ENCODE peak calls at places on chromosomes 12 and 14, in nine cellular contexts. O is Panc1, L is transverse colon, S is GM12878, P is endothelial cell of umbilical vein, T is GM23338, F is K562, K is H1, A is breast epithelium. E is an unnamed sample. For H3K4me1, the result is how much of the 10 kb centered on the place peaks cover.

GRCh38 chr12:43540474-43540873 is 11.5 kb downstream of the ADAMTS20 start:
- DNase-seq in O (no peak), L (no peak), S (no peak), P (no peak), T (no peak), F (no peak), K (no peak), A (no peak), E (no peak)

GRCh38 chr12:77099799-77100198 is 34.4 kb upstream of the E2F7 start:
- DNase-seq in O (no peak), L (no peak), S (no peak), P (no peak), T (no peak), F (no peak), K (no peak), A (no peak), E (no peak)

GRCh38 chr14:69281450-69282169 is 21.7 kb downstream of the GALNT16 start:
- DNase-seq in O (no peak), L (no peak), S (no peak), P (no peak), T (no peak), F (no peak), K (no peak), A (no peak), E (no peak)

GRCh38 chr12:92063641-92064040 is 82.0 kb downstream of the BTG1 start:
- DNase-seq in O (no peak), L (no peak), S (no peak), P (no peak), T (no peak), F (no peak), K (no peak), A (no peak), E (no peak)

GRCh38 chr14:68794856-68795601 is 2.2 kb upstream of the ZFP36L1 start:
- DNase-seq in O (no peak), L (peak), S (no peak), P (peak), T (peak), F (peak), K (no peak), A (no peak), E (peak)

GRCh38 chr12:8088574-8088973 is 6.5 kb downstream of the NECAP1 start:
- DNase-seq in O (no peak), L (peak), S (no peak), P (no peak), T (no peak), F (no peak), K (no peak), A (no peak), E (no peak)

GRCh38 chr14:77024171-77024627 is 4.3 kb downstream of the IRF2BPL start:
- DNase-seq in O (no peak), L (peak), S (no peak), P (no peak), T (peak), F (peak), K (no peak), A (no peak), E (no peak)

GRCh38 chr12:51846911-51847829 is 1.3 kb downstream of the FIGNL2 start:
- DNase-seq in O (no peak), L (peak), S (no peak), P (peak), T (peak), F (peak), K (no peak), A (no peak), E (peak)

GRCh38 chr12:3420693-3421092 is 70.3 kb upstream of the PRMT8 start:
- DNase-seq in O (no peak), L (no peak), S (no peak), P (no peak), T (peak), F (no peak), K (no peak), A (no peak), E (no peak)

GRCh38 chr14:60945984-60946383 is 34.9 kb downstream of the TRMT5 start:
- DNase-seq in O (no peak), L (no peak), S (no peak), P (no peak), T (no peak), F (no peak), K (no peak), A (no peak), E (no peak)

GRCh38 chr14:91924871-91925726 is 22.4 kb downstream of the FBLN5 start:
- DNase-seq in O (no peak), L (no peak), S (no peak), P (no peak), T (peak), F (no peak), K (no peak), A (no peak), E (no peak)

GRCh38 chr12:130646690-130647089 is 69.4 kb downstream of the RIMBP2 start:
- DNase-seq in O (no peak), L (no peak), S (no peak), P (no peak), T (no peak), F (no peak), K (no peak), A (no peak), E (no peak)

GRCh38 chr12:104180389-104180788 is 35.2 kb upstream of the TXNRD1 start:
- DNase-seq in O (no peak), L (no peak), S (no peak), P (no peak), T (no peak), F (no peak), K (no peak), A (no peak), E (no peak)

GRCh38 chr12:3078086-3078820 is 1.1 kb downstream of the TSPAN9 start:
- DNase-seq in O (no peak), L (no peak), S (no peak), P (peak), T (peak), F (peak), K (no peak), A (no peak), E (no peak)

GRCh38 chr12:26205946-26206345 is 10.6 kb downstream of the SSPN start:
- DNase-seq in O (no peak), L (no peak), S (no peak), P (no peak), T (no peak), F (no peak), K (no peak), A (no peak), E (no peak)

GRCh38 chr12:76025601-76026575 is 5.7 kb downstream of the PHLDA1 start:
- DNase-seq in O (no peak), L (no peak), S (no peak), P (peak), T (no peak), F (no peak), K (no peak), A (no peak), E (no peak)

GRCh38 chr12:132611620-132612019 is 1.2 kb upstream of the LRCOL1 start:
- DNase-seq in O (no peak), L (no peak), S (no peak), P (no peak), T (no peak), F (no peak), K (no peak), A (no peak), E (no peak)

GRCh38 chr12:32502693-32503510 is 103.5 kb downstream of the FGD4 start:
- DNase-seq in O (no peak), L (no peak), S (no peak), P (peak), T (peak), F (no peak), K (no peak), A (no peak), E (no peak)

GRCh38 chr12:28177461-28177860 is 12.8 kb upstream of the CCDC91 start:
- DNase-seq in O (no peak), L (no peak), S (no peak), P (no peak), T (no peak), F (no peak), K (no peak), A (no peak), E (no peak)

GRCh38 chr12:97602315-97602714 is 139.7 kb downstream of the RMST start:
- DNase-seq in O (no peak), L (no peak), S (no peak), P (no peak), T (no peak), F (no peak), K (no peak), A (no peak), E (no peak)

GRCh38 chr14:102323102-102323501 is 3.6 kb downstream of the ZNF839 start:
- DNase-seq in O (peak), L (peak), S (no peak), P (peak), T (peak), F (no peak), K (no peak), A (peak), E (peak)

GRCh38 chr12:63869656-63870055 is 25.2 kb downstream of the SRGAP1 start:
- DNase-seq in O (no peak), L (no peak), S (no peak), P (no peak), T (no peak), F (no peak), K (no peak), A (no peak), E (no peak)

GRCh38 chr12:25625146-25625545 is 72.1 kb upstream of the LMNTD1 start:
- DNase-seq in O (no peak), L (no peak), S (no peak), P (no peak), T (no peak), F (no peak), K (no peak), A (no peak), E (no peak)

GRCh38 chr12:99413751-99414150 is 233.8 kb upstream of the GARIN6 start:
- DNase-seq in O (no peak), L (no peak), S (no peak), P (no peak), T (no peak), F (no peak), K (no peak), A (no peak), E (no peak)

GRCh38 chr14:61730756-61731373 is 31.4 kb upstream of the SNAPC1 start:
- DNase-seq in O (no peak), L (no peak), S (no peak), P (peak), T (no peak), F (no peak), K (no peak), A (no peak), E (no peak)

GRCh38 chr12:123269395-123269892 is 2.2 kb downstream of the CDK2AP1 start:
- DNase-seq in O (no peak), L (peak), S (no peak), P (peak), T (peak), F (peak), K (no peak), A (peak), E (peak)

GRCh38 chr12:52879394-52880351 is 25.2 kb downstream of the KRT8 start:
- DNase-seq in O (peak), L (peak), S (no peak), P (peak), T (peak), F (peak), K (no peak), A (peak), E (peak)

GRCh38 chr14:92945959-92946846 is 23.3 kb downstream of the CHGA start:
- DNase-seq in O (peak), L (peak), S (no peak), P (peak), T (no peak), F (no peak), K (no peak), A (peak), E (peak)

GRCh38 chr12:71684081-71684480 is 1.8 kb upstream of the TMEM19 start:
- DNase-seq in O (no peak), L (no peak), S (no peak), P (no peak), T (peak), F (no peak), K (no peak), A (no peak), E (no peak)

GRCh38 chr14:56064513-56064912 is 53.7 kb upstream of the PELI2 start:
- DNase-seq in O (no peak), L (no peak), S (no peak), P (no peak), T (no peak), F (no peak), K (no peak), A (no peak), E (no peak)

GRCh38 chr12:53252349-53252916 is 15.7 kb upstream of the ESPL1 start:
- DNase-seq in O (no peak), L (peak), S (no peak), P (no peak), T (no peak), F (peak), K (no peak), A (peak), E (no peak)

GRCh38 chr12:84698576-84699333 is 213.8 kb downstream of the SLC6A15 start:
- DNase-seq in O (no peak), L (peak), S (no peak), P (no peak), T (no peak), F (no peak), K (no peak), A (no peak), E (no peak)

GRCh38 chr14:77143071-77143470 is 1.5 kb upstream of the ZDHHC22 start:
- DNase-seq in O (no peak), L (no peak), S (no peak), P (no peak), T (no peak), F (no peak), K (no peak), A (no peak), E (peak)

GRCh38 chr14:92692822-92693226 is 55.6 kb downstream of the LGMN start:
- DNase-seq in O (no peak), L (peak), S (no peak), P (peak), T (no peak), F (no peak), K (no peak), A (peak), E (peak)

GRCh38 chr12:84058136-84058535 is 854.5 kb downstream of the SLC6A15 start:
- DNase-seq in O (no peak), L (no peak), S (no peak), P (no peak), T (no peak), F (no peak), K (no peak), A (no peak), E (no peak)

GRCh38 chr14:101031186-101031585 is 127.7 kb upstream of the RTL1 start:
- DNase-seq in O (no peak), L (no peak), S (no peak), P (no peak), T (no peak), F (no peak), K (no peak), A (no peak), E (peak)

GRCh38 chr12:34379142-34379541 is 356.8 kb downstream of the ALG10 start:
- DNase-seq in O (no peak), L (no peak), S (no peak), P (no peak), T (no peak), F (no peak), K (no peak), A (no peak), E (no peak)

GRCh38 chr14:95008445-95009217 is 148.7 kb downstream of the DICER1 start:
- DNase-seq in O (no peak), L (no peak), S (no peak), P (no peak), T (no peak), F (no peak), K (no peak), A (no peak), E (no peak)
- TF ChIP-seq POLR2AphosphoS5 in O (no peak), L (peak), S (no peak), P (no peak), T (no peak), F (no peak), K (no peak), A (no peak), E (no peak)

DNA sequence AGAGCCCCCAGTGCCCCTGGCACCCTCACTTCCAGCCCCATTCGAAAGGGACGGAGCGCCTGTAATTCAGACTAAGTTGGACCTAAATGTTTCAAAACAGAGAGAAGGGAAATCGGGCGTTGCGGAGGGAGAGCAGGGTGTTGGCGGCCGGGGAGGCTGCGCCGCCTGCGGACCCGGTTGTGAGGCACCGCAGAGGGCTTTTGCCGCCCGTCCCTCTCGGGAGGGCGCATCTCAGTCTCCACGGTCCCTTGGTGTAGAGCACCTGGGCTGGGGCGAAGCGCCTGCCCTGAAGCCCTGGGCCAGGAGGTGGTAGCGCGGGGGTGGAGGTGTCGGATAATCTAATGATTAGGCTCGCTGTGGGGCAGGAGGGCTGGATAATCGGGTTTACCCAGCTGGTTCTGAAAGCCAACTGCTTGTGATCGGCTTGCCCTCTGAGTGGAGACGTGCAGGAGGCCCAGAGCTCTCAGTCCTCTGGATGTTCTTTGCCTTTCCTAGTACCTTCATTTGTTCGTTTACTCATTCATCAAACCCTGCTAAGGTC is 884 bp downstream of the DAAM1 start:
- DNase-seq in O (no peak), L (no peak), S (no peak), P (no peak), T (peak), F (peak), K (no peak), A (peak), E (peak)
- TF ChIP-seq CTCF in O (no peak), L (no peak), S (peak), P (no peak), T (no peak), F (no peak), K (no peak), A (no peak), E (no peak)

GRCh38 chr14:99057684-99058083 is 214.3 kb downstream of the BCL11B start:
- DNase-seq in O (no peak), L (no peak), S (no peak), P (no peak), T (no peak), F (no peak), K (no peak), A (no peak), E (no peak)
- H3K4me1 ChIP-seq in O (under half), L (under half), S (under half), P (under half), T (under half), F (under half), K (under half), A (under half), E (under half)

GRCh38 chr14:63624701-63625100 is 17.0 kb downstream of the WDR89 start:
- DNase-seq in O (no peak), L (no peak), S (no peak), P (no peak), T (no peak), F (no peak), K (no peak), A (no peak), E (no peak)
- TF ChIP-seq POLR2AphosphoS5 in O (no peak), L (no peak), S (no peak), P (no peak), T (no peak), F (no peak), K (no peak), A (no peak), E (no peak)

GRCh38 chr12:65829716-65830115 is 5.4 kb downstream of the HMGA2 start:
- DNase-seq in O (no peak), L (no peak), S (no peak), P (no peak), T (no peak), F (no peak), K (no peak), A (no peak), E (no peak)

GRCh38 chr12:65830305-65830704 is 6.0 kb downstream of the HMGA2 start:
- DNase-seq in O (no peak), L (no peak), S (no peak), P (peak), T (no peak), F (no peak), K (no peak), A (no peak), E (no peak)

GRCh38 chr12:65835256-65835655 is 11.0 kb downstream of the HMGA2 start:
- DNase-seq in O (no peak), L (no peak), S (no peak), P (no peak), T (no peak), F (no peak), K (no peak), A (no peak), E (no peak)

GRCh38 chr12:65834146-65834935 is 10.1 kb downstream of the HMGA2 start:
- DNase-seq in O (no peak), L (no peak), S (no peak), P (no peak), T (no peak), F (no peak), K (no peak), A (no peak), E (no peak)

DNA sequence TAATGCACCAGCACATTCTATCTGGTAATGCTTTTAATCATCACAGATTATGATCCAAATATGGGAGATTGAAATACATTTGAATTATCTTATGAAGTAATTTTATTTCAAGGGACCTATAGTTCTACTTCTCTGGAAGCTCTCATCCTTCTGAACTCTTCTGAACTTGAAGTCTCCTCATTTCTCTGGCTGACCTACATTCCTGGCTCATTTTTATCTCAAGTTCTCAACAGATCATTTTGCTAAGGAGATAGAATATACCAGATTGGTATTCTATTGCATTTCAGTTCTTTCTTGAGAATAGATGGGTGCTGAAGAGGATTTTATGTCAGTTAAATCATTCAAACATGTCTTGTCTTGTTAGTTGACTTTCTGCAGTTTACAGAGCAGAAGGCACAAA is 7.9 kb downstream of the HMGA2 start:
- DNase-seq in O (no peak), L (no peak), S (no peak), P (no peak), T (no peak), F (no peak), K (no peak), A (no peak), E (no peak)
- TF ChIP-seq CTCF in O (no peak), L (no peak), S (no peak), P (no peak), T (no peak), F (no peak), K (no peak), A (no peak), E (no peak)

GRCh38 chr12:48104531-48104930 is 1.3 kb downstream of the SENP1 start:
- DNase-seq in O (no peak), L (no peak), S (no peak), P (no peak), T (peak), F (no peak), K (no peak), A (no peak), E (no peak)

GRCh38 chr12:48106574-48107251 is 834 bp upstream of the SENP1 start:
- DNase-seq in O (no peak), L (no peak), S (no peak), P (no peak), T (no peak), F (no peak), K (no peak), A (no peak), E (no peak)

GRCh38 chr12:48107252-48107613 is 1.4 kb upstream of the SENP1 start:
- DNase-seq in O (no peak), L (no peak), S (no peak), P (no peak), T (no peak), F (no peak), K (no peak), A (no peak), E (no peak)

GRCh38 chr12:48105321-48105866 is 485 bp downstream of the SENP1 start:
- DNase-seq in O (no peak), L (no peak), S (peak), P (peak), T (peak), F (no peak), K (no peak), A (no peak), E (no peak)

GRCh38 chr12:48105867-48106563 is at the start of gene SENP1:
- DNase-seq in O (peak), L (peak), S (peak), P (peak), T (peak), F (peak), K (peak), A (peak), E (peak)
- H3K4me1 ChIP-seq in O (under half), L (under half), S (under half), P (under half), T (under half), F (under half), K (under half), A (under half), E (under half)

E was measured in spleen.